ENCODE peak calls at places on chromosomes 1 and 21, in eight cellular contexts. X, K, V, Z, W, Q, T and A are unnamed samples.

GRCh38 chr1:246865921-246866320 is 65.8 kb downstream of the AHCTF1 start:
- DNase-seq in X (no peak), K (no peak), V (no peak), Z (no peak), W (no peak), Q (no peak), T (no peak), A (no peak)

GRCh38 chr1:150567717-150568561 is 11.5 kb downstream of the MCL1 start:
- DNase-seq in X (peak; percentile 88), K (peak; percentile 93), V (peak; percentile 67), Z (peak; percentile 45), W (peak; percentile 72), Q (peak; percentile 97), T (peak; percentile 99), A (peak; percentile 81)

GRCh38 chr1:152869808-152870419 is 8.2 kb upstream of the SMCP start:
- DNase-seq in X (peak; percentile 65), K (peak; percentile 89), V (peak; percentile 58), Z (peak; percentile 80), W (peak; percentile 38), Q (peak; percentile 54), T (peak; percentile 49), A (peak; percentile 69)

GRCh38 chr1:219788091-219788490 is 140.3 kb downstream of the SLC30A10 start:
- DNase-seq in X (no peak), K (peak; percentile 43), V (no peak), Z (no peak), W (no peak), Q (no peak), T (no peak), A (no peak)

GRCh38 chr1:156616463-156616862 is 2.8 kb upstream of the HAPLN2 start:
- DNase-seq in X (no peak), K (peak; percentile 52), V (no peak), Z (peak; percentile 58), W (no peak), Q (no peak), T (peak; percentile 66), A (peak; percentile 54)

GRCh38 chr1:240242601-240243144 is 151.0 kb downstream of the FMN2 start:
- DNase-seq in X (no peak), K (peak; percentile 85), V (no peak), Z (no peak), W (no peak), Q (no peak), T (peak; percentile 50), A (no peak)

GRCh38 chr1:182059936-182060335 is 1.6 kb downstream of the ZNF648 start:
- DNase-seq in X (no peak), K (no peak), V (no peak), Z (no peak), W (no peak), Q (no peak), T (no peak), A (no peak)

GRCh38 chr21:46157396-46157986 is 2.1 kb upstream of the FTCD start:
- DNase-seq in X (peak; percentile 36), K (no peak), V (no peak), Z (no peak), W (no peak), Q (no peak), T (no peak), A (no peak)

GRCh38 chr21:27581168-27581567 is 614.3 kb upstream of the ADAMTS5 start:
- DNase-seq in X (no peak), K (peak; percentile 71), V (no peak), Z (no peak), W (no peak), Q (peak; percentile 92), T (no peak), A (no peak)

GRCh38 chr1:108079550-108079949 is 114.6 kb upstream of the VAV3 start:
- DNase-seq in X (no peak), K (no peak), V (peak; percentile 79), Z (no peak), W (peak; percentile 42), Q (no peak), T (no peak), A (no peak)

GRCh38 chr1:33143181-33143580 is 38.7 kb downstream of the TRIM62 start:
- DNase-seq in X (no peak), K (no peak), V (no peak), Z (no peak), W (no peak), Q (no peak), T (peak; percentile 40), A (no peak)

GRCh38 chr21:46517361-46517760 is 58.7 kb downstream of the DIP2A start:
- DNase-seq in X (no peak), K (no peak), V (no peak), Z (no peak), W (no peak), Q (no peak), T (no peak), A (no peak)

GRCh38 chr1:192559115-192560006 is 16.2 kb upstream of the RGS1 start:
- DNase-seq in X (no peak), K (peak; percentile 89), V (no peak), Z (no peak), W (no peak), Q (peak; percentile 71), T (peak; percentile 97), A (no peak)

GRCh38 chr21:43731476-43731875 is 12.5 kb downstream of the PDXK start:
- DNase-seq in X (no peak), K (no peak), V (no peak), Z (no peak), W (no peak), Q (no peak), T (no peak), A (peak; percentile 95)

GRCh38 chr21:43726686-43727570 is 8.0 kb downstream of the PDXK start:
- DNase-seq in X (no peak), K (no peak), V (no peak), Z (no peak), W (no peak), Q (no peak), T (no peak), A (no peak)

GRCh38 chr21:43727571-43728466 is 8.9 kb downstream of the PDXK start:
- DNase-seq in X (peak; percentile 77), K (peak; percentile 56), V (no peak), Z (no peak), W (no peak), Q (no peak), T (peak; percentile 40), A (peak; percentile 60)

GRCh38 chr21:43731891-43732711 is 13.2 kb downstream of the PDXK start:
- DNase-seq in X (peak; percentile 42), K (no peak), V (no peak), Z (peak; percentile 93), W (no peak), Q (no peak), T (peak; percentile 66), A (peak; percentile 33)

DNA sequence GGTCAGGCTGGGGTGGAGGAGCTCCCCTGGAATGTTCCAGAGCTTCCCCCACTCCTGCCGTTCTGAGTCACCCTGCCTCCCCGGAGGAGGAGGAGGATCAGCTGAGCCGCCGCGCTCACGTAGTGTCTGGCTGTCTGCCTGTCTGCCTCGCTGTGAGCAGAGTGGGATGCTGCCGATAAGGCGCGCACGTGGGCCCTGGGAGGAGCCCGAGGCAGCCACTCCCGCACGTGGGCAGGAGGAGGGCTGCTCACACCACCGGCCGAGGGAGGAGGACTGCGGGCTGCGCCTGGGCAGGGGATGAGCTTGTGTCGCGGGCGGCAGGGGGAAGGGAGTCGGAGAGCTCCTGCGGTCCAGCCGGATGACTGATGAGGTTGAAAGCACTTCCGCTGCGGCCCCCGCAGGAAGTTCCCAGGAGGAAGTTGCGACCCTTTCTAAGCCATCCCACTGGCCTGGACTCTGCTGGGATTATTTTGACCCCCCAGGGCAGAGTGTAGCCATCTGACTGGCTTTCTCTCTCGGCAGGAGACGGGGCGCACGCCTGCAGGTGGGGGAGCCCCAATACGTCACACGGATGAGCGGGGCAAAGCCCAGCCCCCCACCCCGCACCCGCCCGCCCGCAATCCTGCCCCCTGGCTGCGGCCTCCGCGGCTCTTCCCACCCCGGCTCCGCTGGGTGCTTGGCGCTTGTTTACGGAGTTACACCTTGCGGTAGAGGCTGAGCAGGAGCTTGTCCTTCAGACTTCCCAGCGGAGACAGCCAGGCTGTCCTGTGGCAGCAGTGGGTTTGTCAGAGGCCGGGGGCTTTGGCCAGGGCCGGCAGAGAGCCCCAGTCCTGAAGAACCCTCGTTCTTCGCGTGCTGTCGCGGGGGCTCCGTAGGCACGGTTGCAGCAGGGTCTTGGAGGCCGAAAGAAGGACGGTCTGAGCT is 9.8 kb downstream of the PDXK start:
- DNase-seq in X (peak; percentile 98), K (peak; percentile 92), V (peak; percentile 76), Z (peak; percentile 96), W (peak; percentile 91), Q (peak; percentile 97), T (peak; percentile 95), A (peak; percentile 88)
- H3K4me1 ChIP-seq in X (no peaks in the 10 kb centered on the region), K (peaks cover 56% of the 10 kb centered on the region), V (peaks cover 31% of the 10 kb centered on the region), Z (peaks cover 79% of the 10 kb centered on the region), W (peaks cover 34% of the 10 kb centered on the region), Q (peaks cover 69% of the 10 kb centered on the region), T (peaks cover 36% of the 10 kb centered on the region), A (peaks cover 20% of the 10 kb centered on the region)

DNA sequence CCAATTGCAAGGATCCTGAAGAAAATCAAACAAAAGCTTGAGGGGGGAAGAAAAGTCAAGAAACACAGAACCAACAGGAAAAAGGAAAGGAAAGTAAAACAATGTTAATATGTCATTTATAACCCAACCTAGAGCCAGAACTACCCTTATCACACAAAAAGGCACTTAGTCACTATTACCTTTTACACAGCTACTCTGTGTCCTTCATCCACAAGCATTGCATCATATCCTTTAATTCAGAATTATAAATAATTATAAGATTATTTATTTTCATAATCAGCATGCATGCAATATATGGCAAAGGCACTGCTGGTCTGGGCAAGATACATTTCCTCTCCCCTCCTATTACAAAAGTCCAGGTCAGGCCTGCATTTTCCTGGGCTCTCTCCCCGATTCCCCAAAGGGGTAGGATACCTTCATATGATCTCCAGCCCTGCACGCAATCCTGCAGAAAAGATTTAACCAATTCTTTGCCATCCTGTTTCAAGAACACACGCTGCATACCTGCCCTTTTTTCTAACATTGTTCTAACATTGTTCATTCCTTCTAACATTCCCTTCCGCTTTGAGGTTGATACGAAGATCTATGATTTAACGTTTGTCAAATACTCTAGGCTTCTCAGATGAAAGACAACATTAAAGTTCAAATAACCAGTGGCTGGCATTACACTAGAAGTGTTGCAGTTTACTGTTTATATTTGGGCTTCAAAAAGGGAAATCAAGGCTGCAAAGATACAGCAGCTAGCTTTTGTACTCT is 4.3 kb downstream of the PTPN14 start:
- DNase-seq in X (no peak), K (peak; percentile 44), V (no peak), Z (no peak), W (no peak), Q (no peak), T (peak; percentile 40), A (no peak)
- H3K27ac ChIP-seq in X (no peak overlapping the region), K (peak overlapping the region; percentile 57), V (no peak overlapping the region), Z (no peak overlapping the region), W (no peak overlapping the region), Q (peak overlapping the region; percentile 99), T (no peak overlapping the region), A (no peak overlapping the region)

GRCh38 chr1:40974945-40975344 is 4.6 kb upstream of the CTPS1 start:
- DNase-seq in X (no peak), K (no peak), V (no peak), Z (no peak), W (no peak), Q (no peak), T (no peak), A (no peak)
- H3K4me1 ChIP-seq in X (no peaks in the 10 kb centered on the region), K (no peaks in the 10 kb centered on the region), V (peaks cover 5% of the 10 kb centered on the region), Z (peaks cover 4% of the 10 kb centered on the region), W (peaks cover 6% of the 10 kb centered on the region), Q (peaks cover 4% of the 10 kb centered on the region), T (no peaks in the 10 kb centered on the region), A (no peaks in the 10 kb centered on the region)

DNA sequence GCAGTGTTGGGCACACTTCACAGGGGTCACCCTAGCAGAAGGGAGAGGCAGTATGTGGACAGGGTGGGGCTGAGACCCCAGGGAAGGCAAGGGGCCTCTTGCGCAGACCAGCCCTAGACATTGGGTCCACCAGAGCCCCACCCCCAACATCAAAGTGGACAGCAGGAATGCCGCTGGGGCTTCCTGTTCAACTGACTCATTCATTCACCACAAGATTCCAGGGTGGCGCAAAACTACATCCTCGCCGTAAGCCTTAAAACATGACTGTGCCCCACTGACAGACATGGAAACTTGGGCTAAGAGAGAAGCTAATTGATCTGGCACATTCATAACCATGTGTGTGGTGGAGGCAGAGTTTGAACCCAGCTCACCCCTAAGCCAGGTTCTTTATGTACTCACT is 14.0 kb downstream of the COL16A1 start:
- DNase-seq in X (no peak), K (peak; percentile 92), V (no peak), Z (no peak), W (no peak), Q (peak; percentile 95), T (peak; percentile 88), A (no peak)
- H3K27ac ChIP-seq in X (no peak overlapping the region), K (peak overlapping the region; percentile 35), V (no peak overlapping the region), Z (no peak overlapping the region), W (no peak overlapping the region), Q (peak overlapping the region; percentile 2), T (peak overlapping the region; percentile 79), A (no peak overlapping the region)